ENCODE peak calls at places on chromosomes 12 and 14, in five cellular contexts. I, H, Q, Z and S are unnamed samples.

GRCh38 chr12:106780010-106780625 is 5.6 kb downstream of the RIC8B start:
- DNase-seq in I (no peak), H (no peak), Q (no peak), Z (no peak), S (peak)

GRCh38 chr12:128918481-128918880 is 65.2 kb downstream of the GLT1D1 start:
- DNase-seq in I (no peak), Z (no peak), H (no peak), Q (no peak), S (no peak)

GRCh38 chr14:54776361-54777001 is 126.1 kb downstream of the GCH1 start:
- DNase-seq in I (no peak), Z (peak), H (peak), Q (no peak), S (peak)

GRCh38 chr12:106342397-106343212 is 14.9 kb upstream of the POLR3B start:
- DNase-seq in H (no peak), Z (no peak), I (peak), Q (no peak), S (peak)

GRCh38 chr12:112577473-112578334 is 159.0 kb downstream of the PTPN11 start:
- DNase-seq in Q (no peak), I (no peak), Z (no peak), H (no peak), S (peak)

GRCh38 chr12:89721291-89721987 is 12.8 kb upstream of the ATP2B1 start:
- DNase-seq in H (no peak), I (no peak), Q (no peak), Z (no peak), S (no peak)

GRCh38 chr14:105883066-105884005 is 357.0 kb downstream of the TMEM121 start:
- DNase-seq in I (no peak), Q (no peak), H (no peak), Z (no peak), S (peak)

GRCh38 chr14:56124296-56124695 is 6.1 kb downstream of the PELI2 start:
- DNase-seq in Q (no peak), I (no peak), Z (no peak), H (no peak), S (peak)

GRCh38 chr14:100779691-100780080 is 46.2 kb upstream of the MEG3 start:
- DNase-seq in Z (no peak), I (no peak), H (no peak), Q (no peak), S (no peak)

GRCh38 chr12:110501378-110501721 is 561 bp downstream of the VPS29 start:
- DNase-seq in H (no peak), I (peak), Z (peak), Q (no peak), S (peak)

GRCh38 chr12:27331299-27331926 is 1.2 kb upstream of the BMAL2 start:
- DNase-seq in Z (no peak), Q (no peak), I (peak), H (no peak), S (peak)

GRCh38 chr12:12138203-12139154 is 67.7 kb downstream of the BCL2L14 start:
- DNase-seq in I (no peak), Q (no peak), H (no peak), Z (no peak), S (no peak)

GRCh38 chr14:65444230-65444629 is 31.7 kb downstream of the FUT8 start:
- DNase-seq in Z (no peak), H (no peak), I (no peak), Q (no peak), S (peak)

GRCh38 chr12:31245822-31246469 is 80.0 kb downstream of the SINHCAF start:
- DNase-seq in H (no peak), Q (no peak), I (no peak), Z (no peak), S (peak)

GRCh38 chr12:18135509-18135908 is 45.5 kb upstream of the RERGL start:
- DNase-seq in H (no peak), Q (no peak), I (no peak), Z (no peak), S (no peak)

GRCh38 chr14:56501909-56502530 is 77.6 kb upstream of the TMEM260 start:
- DNase-seq in I (no peak), Q (no peak), Z (no peak), H (no peak), S (peak)